ENCODE peak calls at places on chromosomes 16 and 17, in six cellular contexts. K is RKO; H is activated T-cell treated with anti-CD3 and anti-CD28 coated beads, Interleukin-2, amount 50 U/mL, for 72 hours; W is activated CD8-positive, alpha-beta T cell treated with anti-CD3 and anti-CD28 coated beads for 36 hours; V is cardiac septum; A is nephron progenitor cell. S is an unnamed sample.

GRCh38 chr16:11249233-11250061 is 6.6 kb downstream of the SOCS1 start:
- DNase-seq in W (no peak), H (no peak), V (no peak), A (no peak), K (no peak), S (no peak)

GRCh38 chr16:2996298-2996697 is 16.1 kb upstream of the PKMYT1 start:
- DNase-seq in A (no peak), H (no peak), V (no peak), W (no peak), K (no peak), S (no peak)

GRCh38 chr17:30600830-30601494 is 123.8 kb downstream of the GOSR1 start:
- DNase-seq in W (peak), K (peak), H (peak), A (peak), V (no peak), S (peak)

GRCh38 chr17:37824534-37825485 is 80.0 kb upstream of the HNF1B start:
- DNase-seq in H (no peak), W (no peak), K (no peak), A (no peak), V (no peak), S (peak)

GRCh38 chr17:49564638-49565037 is 11.0 kb upstream of the NXPH3 start:
- DNase-seq in V (no peak), W (no peak), A (no peak), K (no peak), H (no peak), S (no peak)

GRCh38 chr16:1377406-1378010 is 25.8 kb downstream of the GNPTG start:
- DNase-seq in H (no peak), K (no peak), A (no peak), W (no peak), V (no peak), S (no peak)

GRCh38 chr16:49492090-49492801 is 118.6 kb downstream of the C16orf78 start:
- DNase-seq in A (peak), V (peak), W (peak), K (no peak), H (peak), S (peak)

GRCh38 chr17:83012873-83013778 is 66.3 kb upstream of the METRNL start:
- DNase-seq in A (no peak), K (no peak), V (no peak), H (no peak), W (no peak), S (peak)

GRCh38 chr16:90018297-90019200 is 707 bp downstream of the DBNDD1 start:
- DNase-seq in K (no peak), W (no peak), V (no peak), H (no peak), A (peak), S (peak)

GRCh38 chr16:48535831-48536599 is 74.0 kb downstream of the N4BP1 start:
- DNase-seq in K (no peak), W (peak), V (no peak), A (peak), H (peak), S (peak)

GRCh38 chr17:42881768-42882565 is 18.6 kb upstream of the G6PC1 start:
- DNase-seq in K (no peak), W (no peak), A (no peak), H (no peak), V (no peak), S (no peak)

GRCh38 chr17:68539536-68540469 is 27.6 kb downstream of the PRKAR1A start:
- DNase-seq in V (no peak), K (no peak), H (no peak), A (no peak), W (no peak), S (peak)

GRCh38 chr16:26464576-26465266 is 602.0 kb upstream of the C16orf82 start:
- DNase-seq in K (no peak), W (peak), H (no peak), A (no peak), V (no peak), S (no peak)

GRCh38 chr16:54715011-54715410 is 215.7 kb upstream of the IRX5 start:
- DNase-seq in K (no peak), W (no peak), A (no peak), V (no peak), H (no peak), S (no peak)

S was measured in left kidney.